ENCODE peak calls at places on chromosomes 11 and 22, in five cellular contexts. One of them, this sample, is unnamed.

GRCh38 chr11:13776134-13776815 is 107.8 kb downstream of the FAR1 start:
- DNase-seq in H1: no peak
- DNase-seq in H9: peak; percentile 41
- DNase-seq in mesenchymal stem cell: no peak
- DNase-seq in IMR-90: no peak
- DNase-seq in this sample: no peak

GRCh38 chr11:131056036-131056435 is 139.8 kb upstream of the SNX19 start:
- DNase-seq in IMR-90: no peak
- DNase-seq in H1: no peak
- DNase-seq in H9: no peak
- DNase-seq in mesenchymal stem cell: no peak
- DNase-seq in this sample: no peak

GRCh38 chr11:95121687-95122086 is 32.0 kb downstream of the ENDOD1 start:
- DNase-seq in H1: no peak
- DNase-seq in H9: no peak
- DNase-seq in mesenchymal stem cell: no peak
- DNase-seq in IMR-90: no peak
- DNase-seq in this sample: no peak

GRCh38 chr11:113311536-113311935 is 2.8 kb upstream of the TTC12 start:
- DNase-seq in mesenchymal stem cell: peak; percentile 22
- DNase-seq in IMR-90: peak; percentile 18
- DNase-seq in H9: no peak
- DNase-seq in H1: no peak
- DNase-seq in this sample: no peak

GRCh38 chr22:20218981-20219380 is 49.1 kb downstream of the RTN4R start:
- DNase-seq in H1: no peak
- DNase-seq in mesenchymal stem cell: no peak
- DNase-seq in H9: no peak
- DNase-seq in IMR-90: no peak
- DNase-seq in this sample: no peak

GRCh38 chr22:46092646-46093410 is 57.5 kb upstream of the PPARA start:
- DNase-seq in mesenchymal stem cell: no peak
- DNase-seq in H9: no peak
- DNase-seq in H1: no peak
- DNase-seq in IMR-90: no peak
- DNase-seq in this sample: peak; percentile 10

GRCh38 chr11:19080579-19080993 is 20.1 kb upstream of the MRGPRX2 start:
- DNase-seq in IMR-90: peak; percentile 26
- DNase-seq in H9: no peak
- DNase-seq in mesenchymal stem cell: peak; percentile 85
- DNase-seq in H1: no peak
- DNase-seq in this sample: peak; percentile 41

GRCh38 chr11:2330696-2331095 is 28.9 kb downstream of the TSPAN32 start:
- DNase-seq in IMR-90: no peak
- DNase-seq in H1: no peak
- DNase-seq in H9: no peak
- DNase-seq in mesenchymal stem cell: no peak
- DNase-seq in this sample: no peak

GRCh38 chr11:29844701-29845379 is 172.0 kb downstream of the KCNA4 start:
- DNase-seq in H9: no peak
- DNase-seq in H1: no peak
- DNase-seq in mesenchymal stem cell: no peak
- DNase-seq in IMR-90: no peak
- DNase-seq in this sample: no peak

GRCh38 chr11:134950692-134951304 is 538.8 kb upstream of the B3GAT1 start:
- DNase-seq in mesenchymal stem cell: peak; percentile 35
- DNase-seq in H1: no peak
- DNase-seq in H9: no peak
- DNase-seq in IMR-90: peak; percentile 75
- DNase-seq in this sample: no peak

GRCh38 chr22:30371981-30372380 is 15.2 kb downstream of the CCDC157 start:
- DNase-seq in mesenchymal stem cell: no peak
- DNase-seq in IMR-90: no peak
- DNase-seq in H1: no peak
- DNase-seq in H9: peak; percentile 49
- DNase-seq in this sample: no peak

GRCh38 chr11:65427691-65428577 is 5.3 kb downstream of the NEAT1 start:
- DNase-seq in mesenchymal stem cell: peak; percentile 90
- DNase-seq in IMR-90: peak; percentile 78
- DNase-seq in H1: no peak
- DNase-seq in H9: peak; percentile 36
- DNase-seq in this sample: peak; percentile 59

GRCh38 chr11:66325140-66325754 is 8.4 kb upstream of the CD248 start:
- DNase-seq in mesenchymal stem cell: peak; percentile 48
- DNase-seq in IMR-90: no peak
- DNase-seq in H9: no peak
- DNase-seq in H1: no peak
- DNase-seq in this sample: no peak

GRCh38 chr11:109914809-109915653 is 178.2 kb upstream of the ZC3H12C start:
- DNase-seq in mesenchymal stem cell: peak; percentile 50
- DNase-seq in H1: no peak
- DNase-seq in IMR-90: peak; percentile 20
- DNase-seq in H9: no peak
- DNase-seq in this sample: peak; percentile 75

GRCh38 chr11:104771782-104772181 is 126.5 kb downstream of the CASP12 start:
- DNase-seq in H9: no peak
- DNase-seq in H1: no peak
- DNase-seq in IMR-90: no peak
- DNase-seq in mesenchymal stem cell: peak; percentile 34
- DNase-seq in this sample: no peak

GRCh38 chr22:19984201-19984753 is 32.3 kb downstream of the ARVCF start:
- DNase-seq in H1: no peak
- DNase-seq in mesenchymal stem cell: peak; percentile 78
- DNase-seq in H9: no peak
- DNase-seq in IMR-90: peak; percentile 79
- DNase-seq in this sample: peak; percentile 78

GRCh38 chr22:24107668-24108067 is 73.6 kb upstream of the SUSD2 start:
- DNase-seq in H9: no peak
- DNase-seq in H1: no peak
- DNase-seq in IMR-90: peak; percentile 90
- DNase-seq in mesenchymal stem cell: no peak
- DNase-seq in this sample: no peak

GRCh38 chr22:19131685-19132015 is 542 bp downstream of the TSSK2 start:
- DNase-seq in IMR-90: no peak
- DNase-seq in mesenchymal stem cell: no peak
- DNase-seq in H1: no peak
- DNase-seq in H9: no peak
- DNase-seq in this sample: no peak

GRCh38 chr11:30062103-30062502 is 45.3 kb upstream of the KCNA4 start:
- DNase-seq in H9: no peak
- DNase-seq in mesenchymal stem cell: no peak
- DNase-seq in IMR-90: no peak
- DNase-seq in H1: no peak
- DNase-seq in this sample: no peak

GRCh38 chr11:36333897-36334296 is 37.8 kb downstream of the PRR5L start:
- DNase-seq in IMR-90: peak; percentile 53
- DNase-seq in H9: peak; percentile 73
- DNase-seq in H1: no peak
- DNase-seq in mesenchymal stem cell: peak; percentile 37
- DNase-seq in this sample: no peak

GRCh38 chr11:75276696-75277095 is 36.1 kb downstream of the TPBGL start:
- DNase-seq in H9: peak; percentile 27
- DNase-seq in mesenchymal stem cell: no peak
- DNase-seq in H1: no peak
- DNase-seq in IMR-90: no peak
- DNase-seq in this sample: no peak

GRCh38 chr11:29328961-29329441 is 687.8 kb downstream of the KCNA4 start:
- DNase-seq in mesenchymal stem cell: peak; percentile 64
- DNase-seq in H9: no peak
- DNase-seq in IMR-90: peak; percentile 95
- DNase-seq in H1: no peak
- DNase-seq in this sample: no peak

GRCh38 chr11:65468874-65469333 is 29.9 kb upstream of the MALAT1 start:
- DNase-seq in IMR-90: no peak
- DNase-seq in mesenchymal stem cell: peak; percentile 58
- DNase-seq in H9: peak; percentile 94
- DNase-seq in H1: peak; percentile 88
- DNase-seq in this sample: peak; percentile 96

GRCh38 chr11:122599434-122599833 is 56.1 kb upstream of the UBASH3B start:
- DNase-seq in H9: no peak
- DNase-seq in IMR-90: no peak
- DNase-seq in H1: no peak
- DNase-seq in mesenchymal stem cell: no peak
- DNase-seq in this sample: no peak

GRCh38 chr22:49566693-49567092 is 261.0 kb downstream of the BRD1 start:
- DNase-seq in H1: peak; percentile 39
- DNase-seq in H9: peak; percentile 16
- DNase-seq in IMR-90: no peak
- DNase-seq in mesenchymal stem cell: no peak
- DNase-seq in this sample: no peak

GRCh38 chr11:118924591-118925585 is 838 bp downstream of the BCL9L start:
- DNase-seq in mesenchymal stem cell: peak; percentile 60
- DNase-seq in H9: peak; percentile 71
- DNase-seq in IMR-90: peak; percentile 33
- DNase-seq in H1: peak; percentile 83
- DNase-seq in this sample: no peak

GRCh38 chr11:120226714-120227113 is 13.2 kb upstream of the POU2F3 start:
- DNase-seq in H1: no peak
- DNase-seq in H9: no peak
- DNase-seq in IMR-90: no peak
- DNase-seq in mesenchymal stem cell: no peak
- DNase-seq in this sample: no peak
- H3K23ac ChIP-seq in H1: no peak overlapping the region
- H3K23ac ChIP-seq in H9: no peak overlapping the region
- H3K23ac ChIP-seq in IMR-90: no peak overlapping the region
- H3K23ac ChIP-seq in mesenchymal stem cell: no peak overlapping the region
- H3K23ac ChIP-seq in this sample: no peak overlapping the region

DNA sequence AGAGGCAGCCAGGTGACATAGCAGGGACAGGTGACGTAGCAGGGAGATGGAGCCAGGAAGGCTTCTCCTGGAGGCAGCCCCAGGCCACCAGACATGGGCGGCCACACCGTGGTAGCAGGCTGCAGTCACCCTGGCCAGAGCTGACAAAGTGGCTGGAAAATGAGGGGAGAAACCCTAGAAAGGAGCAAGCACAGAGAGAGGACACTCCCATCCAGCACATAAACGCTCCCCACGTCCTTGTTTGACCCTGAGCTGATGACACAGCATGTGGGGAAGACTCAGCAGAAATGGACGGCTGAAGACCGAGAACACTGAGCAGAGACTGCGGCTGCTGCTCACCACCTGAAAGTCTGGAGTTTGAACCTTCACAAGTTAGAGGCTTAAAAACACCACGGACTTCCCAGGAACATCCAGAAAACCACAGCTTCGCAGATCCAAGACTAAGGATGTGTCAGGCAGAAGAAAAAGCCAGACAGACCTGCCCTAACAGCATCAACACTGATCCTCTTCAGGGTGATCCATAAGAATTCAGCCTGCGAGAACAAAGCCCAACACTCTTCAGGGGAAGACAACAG is 28.7 kb downstream of the DRD4 start:
- DNase-seq in H9: no peak
- DNase-seq in IMR-90: peak; percentile 29
- DNase-seq in mesenchymal stem cell: peak; percentile 44
- DNase-seq in H1: no peak
- DNase-seq in this sample: no peak
- H3K4me2 ChIP-seq in H9: no peak overlapping the region
- H3K4me2 ChIP-seq in IMR-90: no peak overlapping the region
- H3K4me2 ChIP-seq in mesenchymal stem cell: no peak overlapping the region
- H3K4me2 ChIP-seq in H1: no peak overlapping the region
- H3K4me2 ChIP-seq in this sample: no peak overlapping the region

DNA sequence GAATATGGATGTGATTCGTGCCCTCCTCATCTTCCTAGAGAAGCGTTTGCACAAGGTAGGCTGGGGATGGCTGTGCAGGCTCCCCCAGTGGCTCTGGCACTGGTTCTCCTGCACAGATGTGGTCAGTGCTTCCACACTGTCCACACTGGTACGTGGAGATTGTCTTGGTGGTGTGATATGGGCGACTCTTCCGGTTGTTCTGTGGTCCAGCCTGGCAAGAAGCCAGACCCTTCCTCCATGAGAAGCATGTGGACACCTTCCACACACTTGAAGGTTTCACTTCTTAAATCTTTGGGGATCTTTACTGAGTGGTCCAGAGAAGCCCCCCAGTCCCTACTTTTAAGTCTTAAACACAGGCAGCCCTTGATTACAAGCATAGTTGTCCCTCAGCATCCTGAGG is 3.8 kb downstream of the RIC8A start:
- DNase-seq in H1: no peak
- DNase-seq in H9: no peak
- DNase-seq in IMR-90: no peak
- DNase-seq in mesenchymal stem cell: no peak
- DNase-seq in this sample: no peak
- H3K23ac ChIP-seq in H1: no peak overlapping the region
- H3K23ac ChIP-seq in H9: no peak overlapping the region
- H3K23ac ChIP-seq in IMR-90: no peak overlapping the region
- H3K23ac ChIP-seq in mesenchymal stem cell: no peak overlapping the region
- H3K23ac ChIP-seq in this sample: no peak overlapping the region

GRCh38 chr11:47991266-47991830 is 11.0 kb downstream of the PTPRJ start:
- DNase-seq in H9: peak; percentile 56
- DNase-seq in mesenchymal stem cell: peak; percentile 62
- DNase-seq in IMR-90: no peak
- DNase-seq in H1: no peak
- DNase-seq in this sample: no peak
- H3K4me2 ChIP-seq in H9: peak overlapping the region; percentile 9
- H3K4me2 ChIP-seq in mesenchymal stem cell: peak overlapping the region; percentile 2
- H3K4me2 ChIP-seq in IMR-90: no peak overlapping the region
- H3K4me2 ChIP-seq in H1: peak overlapping the region; percentile 28
- H3K4me2 ChIP-seq in this sample: peak overlapping the region; percentile 25

GRCh38 chr11:69801513-69802335 is 17.5 kb downstream of the FGF3 start:
- DNase-seq in IMR-90: no peak
- DNase-seq in mesenchymal stem cell: peak; percentile 11
- DNase-seq in H1: peak; percentile 96
- DNase-seq in H9: peak; percentile 88
- DNase-seq in this sample: peak; percentile 74
- H3K23ac ChIP-seq in IMR-90: no peak overlapping the region
- H3K23ac ChIP-seq in mesenchymal stem cell: no peak overlapping the region
- H3K23ac ChIP-seq in H1: no peak overlapping the region
- H3K23ac ChIP-seq in H9: no peak overlapping the region
- H3K23ac ChIP-seq in this sample: no peak overlapping the region

GRCh38 chr11:63738720-63739360 is 29.7 kb downstream of the ZFTA start:
- DNase-seq in H1: peak; percentile 84
- DNase-seq in H9: peak; percentile 63
- DNase-seq in mesenchymal stem cell: peak; percentile 83
- DNase-seq in IMR-90: peak; percentile 84
- DNase-seq in this sample: peak; percentile 72
- H3K4me2 ChIP-seq in H1: no peak overlapping the region
- H3K4me2 ChIP-seq in H9: no peak overlapping the region
- H3K4me2 ChIP-seq in mesenchymal stem cell: no peak overlapping the region
- H3K4me2 ChIP-seq in IMR-90: peak overlapping the region; percentile 43
- H3K4me2 ChIP-seq in this sample: no peak overlapping the region

GRCh38 chr11:1307163-1307870 is 2.1 kb downstream of the TOLLIP start:
- DNase-seq in H1: peak; percentile 17
- DNase-seq in mesenchymal stem cell: no peak
- DNase-seq in H9: no peak
- DNase-seq in IMR-90: no peak
- DNase-seq in this sample: no peak
- H3K23ac ChIP-seq in H1: no peak overlapping the region
- H3K23ac ChIP-seq in mesenchymal stem cell: no peak overlapping the region
- H3K23ac ChIP-seq in H9: no peak overlapping the region
- H3K23ac ChIP-seq in IMR-90: no peak overlapping the region
- H3K23ac ChIP-seq in this sample: no peak overlapping the region

GRCh38 chr22:36102995-36103394 is 57.6 kb downstream of the APOL3 start:
- DNase-seq in H1: no peak
- DNase-seq in IMR-90: no peak
- DNase-seq in mesenchymal stem cell: no peak
- DNase-seq in H9: no peak
- DNase-seq in this sample: no peak
- H3K4me2 ChIP-seq in H1: no peak overlapping the region
- H3K4me2 ChIP-seq in IMR-90: no peak overlapping the region
- H3K4me2 ChIP-seq in mesenchymal stem cell: no peak overlapping the region
- H3K4me2 ChIP-seq in H9: no peak overlapping the region
- H3K4me2 ChIP-seq in this sample: no peak overlapping the region

This sample was measured in trophoblast cell.